ENCODE peak calls at places on chromosome 12, in seven cellular contexts. W, H, X, Y, J, B and U are unnamed samples.

GRCh38 chr12:27866382-27867101 is 86.5 kb upstream of the MANSC4 start:
- DNase-seq in H (no peak), Y (no peak), X (no peak), W (peak), J (no peak), B (no peak), U (no peak)

GRCh38 chr12:66269757-66270383 is 32.4 kb upstream of the HELB start:
- DNase-seq in J (no peak), H (no peak), Y (peak), X (no peak), W (peak), B (no peak), U (peak)

GRCh38 chr12:120259418-120260202 is 5.9 kb downstream of the PXN start:
- DNase-seq in H (no peak), J (no peak), X (no peak), B (no peak), W (peak), Y (no peak), U (no peak)

GRCh38 chr12:49334226-49334625 is 2.8 kb downstream of the C1QL4 start:
- DNase-seq in Y (no peak), B (no peak), H (no peak), X (no peak), J (no peak), W (no peak), U (no peak)

GRCh38 chr12:93361159-93361919 is 16.4 kb upstream of the NUDT4 start:
- DNase-seq in W (no peak), Y (no peak), X (no peak), H (no peak), B (no peak), J (no peak), U (no peak)

GRCh38 chr12:99810718-99811593 is 163.4 kb downstream of the GARIN6 start:
- DNase-seq in J (no peak), X (no peak), W (peak), Y (peak), H (no peak), B (no peak), U (no peak)

GRCh38 chr12:2234951-2235350 is 182.2 kb downstream of the CACNA1C start:
- DNase-seq in Y (no peak), J (no peak), B (no peak), H (no peak), W (no peak), X (no peak), U (no peak)

GRCh38 chr12:132253698-132254480 is 75.5 kb downstream of the GALNT9 start:
- DNase-seq in W (no peak), Y (no peak), H (no peak), B (no peak), J (no peak), X (no peak), U (no peak)

GRCh38 chr12:97075583-97076268 is 168.7 kb downstream of the NEDD1 start:
- DNase-seq in H (no peak), J (no peak), Y (no peak), W (no peak), X (no peak), B (no peak), U (no peak)

GRCh38 chr12:15979096-15980091 is 68.3 kb downstream of the DERA start:
- DNase-seq in J (no peak), Y (no peak), H (no peak), B (no peak), X (no peak), W (peak), U (peak)

GRCh38 chr12:124792961-124793441 is 70.7 kb downstream of the SCARB1 start:
- DNase-seq in H (no peak), J (no peak), W (peak), Y (no peak), X (no peak), B (no peak), U (no peak)

GRCh38 chr12:74349925-74350324 is 187.7 kb upstream of the ATXN7L3B start:
- DNase-seq in X (no peak), H (no peak), W (peak), J (no peak), Y (no peak), B (no peak), U (peak)

GRCh38 chr12:42090899-42091298 is 53.8 kb downstream of the GXYLT1 start:
- DNase-seq in Y (no peak), J (no peak), H (no peak), W (peak), X (no peak), B (no peak), U (no peak)

GRCh38 chr12:123761841-123762714 is at the start of gene DNAH10:
- DNase-seq in Y (no peak), W (peak), H (peak), B (no peak), X (no peak), J (no peak), U (no peak)

GRCh38 chr12:77294016-77294415 is 228.6 kb upstream of the E2F7 start:
- DNase-seq in B (no peak), J (no peak), X (no peak), H (no peak), W (peak), Y (no peak), U (no peak)

GRCh38 chr12:106247731-106248176 is at the start of gene CKAP4:
- DNase-seq in B (no peak), J (peak), X (no peak), W (peak), Y (no peak), H (peak), U (peak)

GRCh38 chr12:75913502-75914110 is 118.0 kb downstream of the PHLDA1 start:
- DNase-seq in J (no peak), H (no peak), X (no peak), B (no peak), Y (no peak), W (no peak), U (no peak)

GRCh38 chr12:75115748-75116147 is 93.9 kb downstream of the KCNC2 start:
- DNase-seq in B (no peak), J (no peak), Y (no peak), X (no peak), W (no peak), H (no peak), U (no peak)

GRCh38 chr12:78641837-78642423 is 222.6 kb upstream of the SYT1 start:
- DNase-seq in Y (peak), X (no peak), B (no peak), W (peak), J (no peak), H (no peak), U (no peak)

GRCh38 chr12:62396750-62397149 is 69.9 kb upstream of the MON2 start:
- DNase-seq in H (no peak), J (no peak), X (no peak), B (no peak), W (peak), Y (no peak), U (no peak)

GRCh38 chr12:22656376-22656775 is 31.4 kb downstream of the ETNK1 start:
- DNase-seq in Y (no peak), H (no peak), J (no peak), W (no peak), B (no peak), X (no peak), U (no peak)

GRCh38 chr12:15801770-15802393 is 12.7 kb upstream of the EPS8 start:
- DNase-seq in B (no peak), Y (peak), H (no peak), J (no peak), X (no peak), W (no peak), U (no peak)

GRCh38 chr12:115937345-115937744 is 340.1 kb downstream of the MED13L start:
- DNase-seq in W (no peak), H (no peak), J (no peak), X (no peak), B (no peak), Y (no peak), U (no peak)

GRCh38 chr12:56636118-56636674 is 6.1 kb upstream of the BAZ2A start:
- DNase-seq in W (peak), J (peak), X (no peak), H (peak), Y (peak), B (peak), U (peak)

GRCh38 chr12:56634242-56634836 is 4.2 kb upstream of the BAZ2A start:
- DNase-seq in X (no peak), Y (peak), J (no peak), H (no peak), B (no peak), W (peak), U (no peak)

GRCh38 chr12:56635539-56636117 is 5.5 kb upstream of the BAZ2A start:
- DNase-seq in B (no peak), J (no peak), H (peak), W (peak), Y (no peak), X (no peak), U (no peak)

GRCh38 chr12:56633465-56634241 is 3.5 kb upstream of the BAZ2A start:
- DNase-seq in B (no peak), Y (no peak), X (no peak), H (no peak), J (no peak), W (no peak), U (no peak)

DNA sequence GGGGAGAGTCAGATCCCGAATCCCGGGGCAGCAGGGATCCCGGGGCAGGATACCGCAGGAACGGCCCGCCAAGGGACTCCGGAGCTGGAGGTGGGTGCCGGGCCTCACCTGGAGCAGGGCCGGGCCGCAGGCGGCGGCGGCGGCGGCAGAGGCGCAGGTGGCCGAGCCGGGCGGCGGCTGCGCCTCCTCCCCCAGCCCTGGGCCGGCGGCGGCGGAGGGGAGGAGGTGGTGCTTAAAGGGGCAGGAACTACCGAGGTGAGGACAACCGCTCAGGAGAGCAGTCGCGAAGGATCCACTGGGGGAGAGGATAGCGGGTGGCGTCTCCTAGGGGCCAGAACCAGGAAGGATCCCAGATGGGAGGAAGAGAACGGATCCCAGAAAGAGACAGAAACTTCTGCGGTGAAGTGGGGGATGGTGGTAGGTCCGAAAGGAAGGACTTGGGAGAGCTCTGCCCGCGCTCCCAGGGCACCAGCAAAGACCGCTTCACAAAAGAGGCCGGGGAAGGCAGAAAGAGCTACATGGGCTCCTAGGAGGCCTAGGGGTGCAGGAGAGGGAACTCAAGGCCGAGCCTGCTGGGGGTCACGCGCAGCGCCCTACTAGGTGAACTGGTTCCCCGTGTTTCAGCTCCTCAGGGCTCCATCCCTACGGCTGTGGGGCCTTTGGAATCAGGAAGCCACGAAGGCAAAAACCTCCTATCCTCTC is 4.9 kb upstream of the BAZ2A start:
- DNase-seq in H (peak), X (no peak), J (no peak), W (peak), B (no peak), Y (peak), U (no peak)
- TF ChIP-seq CTCF in H (no peak), X (no peak), J (peak), W (peak), B (peak), Y (no peak), U (peak)

GRCh38 chr12:26187429-26187828 is 7.9 kb upstream of the SSPN start:
- DNase-seq in X (no peak), J (no peak), B (no peak), Y (no peak), W (no peak), H (no peak), U (no peak)
- TF ChIP-seq CTCF in X (no peak), J (no peak), B (no peak), Y (peak), W (peak), H (no peak), U (no peak)

DNA sequence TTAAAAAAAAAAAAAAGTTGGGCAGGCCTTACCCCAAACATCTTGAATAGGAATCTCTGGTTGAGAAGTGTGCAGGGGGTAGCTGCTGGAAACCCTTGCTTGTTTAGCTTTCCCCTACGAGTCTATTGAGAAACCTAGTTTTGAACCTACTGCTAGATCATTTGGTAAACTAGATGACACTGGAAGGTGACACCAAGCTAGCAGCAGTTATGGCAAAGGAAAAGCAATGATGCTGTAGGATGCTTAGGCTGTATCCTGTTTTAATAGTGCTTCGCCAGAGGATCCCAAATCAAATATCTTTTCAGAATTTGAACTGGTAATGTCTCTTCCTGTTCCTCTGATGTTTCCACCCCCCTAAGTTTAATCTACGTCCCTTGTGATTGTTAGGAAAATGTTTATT is 5.5 kb upstream of the PCED1B start:
- DNase-seq in W (no peak), H (no peak), Y (no peak), J (no peak), X (no peak), B (no peak), U (no peak)
- TF ChIP-seq CTCF in W (no peak), H (no peak), Y (no peak), J (no peak), X (no peak), B (no peak), U (no peak)

GRCh38 chr12:46177020-46177419 is 91.8 kb downstream of the SLC38A1 start:
- DNase-seq in B (no peak), X (no peak), J (no peak), Y (no peak), W (no peak), H (no peak), U (no peak)

GRCh38 chr12:46185686-46186085 is 83.2 kb downstream of the SLC38A1 start:
- DNase-seq in J (no peak), W (no peak), Y (no peak), B (no peak), H (no peak), X (no peak), U (no peak)

GRCh38 chr12:46179693-46180452 is 89.0 kb downstream of the SLC38A1 start:
- DNase-seq in B (no peak), X (no peak), Y (no peak), J (no peak), H (no peak), W (no peak), U (no peak)

GRCh38 chr12:46177842-46178608 is 90.8 kb downstream of the SLC38A1 start:
- DNase-seq in W (no peak), Y (no peak), B (no peak), X (no peak), J (no peak), H (no peak), U (no peak)

GRCh38 chr12:46181465-46181864 is 87.4 kb downstream of the SLC38A1 start:
- DNase-seq in X (no peak), H (no peak), B (no peak), W (no peak), J (no peak), Y (no peak), U (no peak)
- TF ChIP-seq CTCF in X (no peak), H (no peak), B (no peak), W (no peak), J (no peak), Y (no peak), U (no peak)

DNA sequence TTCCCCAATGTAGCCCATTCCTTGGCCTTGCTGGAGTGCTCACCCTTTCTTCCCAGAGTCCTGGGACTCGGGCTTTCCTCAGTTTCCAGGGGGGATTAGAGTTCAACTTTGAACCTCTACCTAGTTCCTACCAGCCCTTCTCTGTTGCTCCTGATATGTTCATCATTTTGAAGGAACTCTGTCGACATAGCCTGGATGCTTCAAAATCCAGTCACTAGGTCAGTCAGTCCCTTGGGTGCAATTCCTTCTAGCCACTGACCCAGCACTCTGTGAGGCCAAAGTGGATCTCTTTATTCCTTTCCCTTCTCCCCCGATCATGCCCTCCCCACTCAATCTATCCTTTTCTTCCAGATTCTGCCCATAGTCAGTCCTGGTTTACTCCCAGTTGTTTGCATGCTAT is 72.3 kb upstream of the TMCC3 start:
- DNase-seq in J (no peak), Y (no peak), H (no peak), B (no peak), X (no peak), W (no peak), U (no peak)
- TF ChIP-seq CTCF in J (no peak), Y (no peak), H (no peak), B (no peak), X (no peak), W (no peak), U (no peak)

GRCh38 chr12:53097207-53097563 is 282 bp upstream of the IGFBP6 start:
- DNase-seq in H (no peak), B (no peak), W (peak), X (no peak), Y (no peak), J (no peak), U (no peak)

GRCh38 chr12:53096761-53097160 is 706 bp upstream of the IGFBP6 start:
- DNase-seq in H (no peak), X (no peak), B (no peak), J (no peak), W (no peak), Y (no peak), U (no peak)

GRCh38 chr12:53098354-53098981 is 1.0 kb downstream of the IGFBP6 start:
- DNase-seq in X (no peak), J (no peak), H (no peak), Y (peak), B (peak), W (peak), U (peak)

GRCh38 chr12:53098982-53099651 is 1.6 kb downstream of the IGFBP6 start:
- DNase-seq in Y (peak), W (peak), B (peak), X (no peak), H (peak), J (peak), U (peak)

DNA sequence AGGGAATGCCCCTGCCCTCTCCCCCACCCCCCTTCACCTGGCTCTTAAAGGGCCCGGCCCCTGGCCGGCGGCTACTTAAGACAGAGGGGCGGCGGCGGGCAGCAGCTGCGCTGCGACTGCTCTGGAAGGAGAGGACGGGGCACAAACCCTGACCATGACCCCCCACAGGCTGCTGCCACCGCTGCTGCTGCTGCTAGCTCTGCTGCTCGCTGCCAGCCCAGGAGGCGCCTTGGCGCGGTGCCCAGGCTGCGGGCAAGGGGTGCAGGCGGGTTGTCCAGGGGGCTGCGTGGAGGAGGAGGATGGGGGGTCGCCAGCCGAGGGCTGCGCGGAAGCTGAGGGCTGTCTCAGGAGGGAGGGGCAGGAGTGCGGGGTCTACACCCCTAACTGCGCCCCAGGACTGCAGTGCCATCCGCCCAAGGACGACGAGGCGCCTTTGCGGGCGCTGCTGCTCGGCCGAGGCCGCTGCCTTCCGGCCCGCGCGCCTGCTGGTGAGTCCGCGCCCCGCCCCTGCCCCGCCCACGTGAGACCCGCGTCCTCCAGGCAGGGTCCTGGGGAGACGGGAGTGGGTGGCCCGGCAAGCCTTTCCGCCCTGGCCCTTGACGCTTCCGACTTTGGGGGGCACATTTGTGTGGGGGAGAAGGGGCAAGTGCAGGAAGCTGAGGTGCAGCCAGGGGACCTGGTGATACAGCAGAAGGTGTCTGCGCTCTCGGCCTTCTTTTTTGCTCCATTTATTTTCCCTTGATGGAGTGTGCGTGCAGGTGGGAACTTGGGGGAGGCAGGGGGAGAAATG is at the start of gene IGFBP6:
- DNase-seq in B (no peak), H (peak), J (peak), X (no peak), Y (no peak), W (peak), U (no peak)
- TF ChIP-seq CTCF in B (peak), H (no peak), J (peak), X (peak), Y (no peak), W (no peak), U (no peak)

DNA sequence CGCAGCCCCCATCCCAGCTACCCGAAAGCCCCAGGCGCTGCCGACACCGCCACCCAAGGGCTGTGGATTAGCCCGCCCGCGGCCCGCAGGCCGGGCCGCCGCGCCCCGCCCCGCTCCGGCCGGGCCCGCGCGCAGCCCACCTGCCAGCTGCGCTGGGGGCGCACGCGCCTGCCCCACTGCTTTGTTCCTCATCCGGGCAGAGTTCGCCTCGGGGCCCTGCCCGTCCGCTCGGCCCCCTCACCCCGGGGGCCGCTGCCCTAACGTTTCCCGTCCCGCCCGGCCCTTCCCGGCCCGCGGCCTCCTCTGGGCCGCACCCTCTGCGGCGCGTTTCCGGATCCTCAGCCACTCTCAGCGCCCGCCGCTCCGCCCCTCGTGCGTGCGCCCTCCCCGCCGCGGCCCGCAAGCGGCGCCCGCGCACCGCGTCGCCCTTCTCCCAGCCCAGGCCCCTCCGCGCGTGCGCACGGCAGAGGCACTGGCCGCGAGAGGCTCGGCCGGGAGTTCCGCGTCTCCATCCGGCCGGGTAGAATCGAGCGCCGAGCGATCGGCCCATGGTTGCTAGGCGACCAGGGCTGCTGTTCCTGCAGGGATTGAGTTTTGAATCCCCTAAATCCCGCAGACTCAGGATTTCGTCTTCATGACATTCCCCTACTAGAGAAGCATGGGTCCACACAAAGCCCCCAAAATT is at the start of gene PRDM4:
- DNase-seq in Y (peak), H (peak), B (peak), J (peak), W (peak), X (peak), U (peak)
- TF ChIP-seq CTCF in Y (no peak), H (no peak), B (no peak), J (peak), W (no peak), X (peak), U (no peak)

DNA sequence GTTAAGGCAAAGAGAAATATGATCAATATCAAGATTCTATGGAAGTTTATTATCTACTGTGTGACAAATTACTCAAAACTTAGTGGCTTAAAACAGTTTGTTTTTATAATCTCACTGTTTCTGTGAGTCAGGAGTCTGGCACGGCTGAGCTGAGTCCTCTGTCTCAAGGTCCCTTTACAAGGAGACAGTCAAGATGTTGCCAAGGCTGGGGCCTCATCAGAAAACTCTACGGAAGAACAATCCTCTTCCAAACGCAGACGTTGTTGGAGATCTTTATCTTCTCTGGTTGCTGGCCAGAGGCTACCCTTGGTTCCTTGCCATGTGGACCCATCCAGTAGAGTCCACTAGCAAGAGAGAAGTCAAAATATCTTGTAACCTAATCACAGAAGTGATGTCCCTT is 100.6 kb upstream of the CCND2 start:
- DNase-seq in H (no peak), X (no peak), W (peak), Y (no peak), J (no peak), B (no peak), U (no peak)
- TF ChIP-seq CTCF in H (no peak), X (no peak), W (no peak), Y (no peak), J (no peak), B (no peak), U (no peak)